ENCODE peak calls at places on chromosomes 2 and 18, in eight cellular contexts. P is CD8-positive, alpha-beta T cell; D is esophagus squamous epithelium; X is cardiac muscle cell; S is natural killer cell; Y is transverse colon; L is fibroblast of pulmonary artery; G is foreskin fibroblast. U is an unnamed sample.

GRCh38 chr2:85096616-85097015 is 36.6 kb upstream of the TCF7L1 start:
- DNase-seq in P (no peak), D (no peak), X (no peak), S (no peak), Y (no peak), L (no peak), G (no peak), U (no peak)

GRCh38 chr2:127084611-127085031 is 22.3 kb downstream of the BIN1 start:
- DNase-seq in P (peak; percentile 78), D (no peak), X (no peak), S (peak; percentile 44), Y (no peak), L (no peak), G (no peak), U (no peak)

GRCh38 chr2:173076557-173077345 is 1.1 kb downstream of the MAP3K20 start:
- DNase-seq in P (no peak), D (no peak), X (peak; percentile 47), S (no peak), Y (peak; percentile 28), L (peak; percentile 56), G (peak; percentile 66), U (peak; percentile 60)

GRCh38 chr2:177772529-177772928 is 300.0 kb downstream of the PDE11A start:
- DNase-seq in P (no peak), D (no peak), X (peak; percentile 48), S (no peak), Y (no peak), L (peak; percentile 56), G (peak; percentile 45), U (no peak)

GRCh38 chr2:238895901-238896600 is 48.2 kb downstream of the TWIST2 start:
- DNase-seq in P (no peak), D (no peak), X (no peak), S (no peak), Y (peak; percentile 58), L (peak; percentile 84), G (peak; percentile 98), U (peak; percentile 71)

GRCh38 chr2:10188211-10188610 is 65.7 kb downstream of the RRM2 start:
- DNase-seq in P (no peak), D (no peak), X (no peak), S (no peak), Y (no peak), L (peak; percentile 31), G (peak; percentile 31), U (no peak)

GRCh38 chr2:100104718-100105677 is 37.4 kb downstream of the AFF3 start:
- DNase-seq in P (peak; percentile 22), D (no peak), X (peak; percentile 78), S (no peak), Y (no peak), L (no peak), G (peak; percentile 32), U (peak; percentile 75)

GRCh38 chr2:70687461-70687795 is 80.6 kb downstream of the ADD2 start:
- DNase-seq in P (no peak), D (no peak), X (no peak), S (peak; percentile 2), Y (no peak), L (no peak), G (no peak), U (no peak)

GRCh38 chr18:79936641-79937040 is 14.8 kb downstream of the SLC66A2 start:
- DNase-seq in P (no peak), D (no peak), X (no peak), S (no peak), Y (peak; percentile 44), L (no peak), G (no peak), U (no peak)

GRCh38 chr2:1055014-1055595 is 104.5 kb downstream of the SNTG2 start:
- DNase-seq in P (no peak), D (no peak), X (no peak), S (no peak), Y (no peak), L (peak; percentile 72), G (peak; percentile 90), U (no peak)

DNA sequence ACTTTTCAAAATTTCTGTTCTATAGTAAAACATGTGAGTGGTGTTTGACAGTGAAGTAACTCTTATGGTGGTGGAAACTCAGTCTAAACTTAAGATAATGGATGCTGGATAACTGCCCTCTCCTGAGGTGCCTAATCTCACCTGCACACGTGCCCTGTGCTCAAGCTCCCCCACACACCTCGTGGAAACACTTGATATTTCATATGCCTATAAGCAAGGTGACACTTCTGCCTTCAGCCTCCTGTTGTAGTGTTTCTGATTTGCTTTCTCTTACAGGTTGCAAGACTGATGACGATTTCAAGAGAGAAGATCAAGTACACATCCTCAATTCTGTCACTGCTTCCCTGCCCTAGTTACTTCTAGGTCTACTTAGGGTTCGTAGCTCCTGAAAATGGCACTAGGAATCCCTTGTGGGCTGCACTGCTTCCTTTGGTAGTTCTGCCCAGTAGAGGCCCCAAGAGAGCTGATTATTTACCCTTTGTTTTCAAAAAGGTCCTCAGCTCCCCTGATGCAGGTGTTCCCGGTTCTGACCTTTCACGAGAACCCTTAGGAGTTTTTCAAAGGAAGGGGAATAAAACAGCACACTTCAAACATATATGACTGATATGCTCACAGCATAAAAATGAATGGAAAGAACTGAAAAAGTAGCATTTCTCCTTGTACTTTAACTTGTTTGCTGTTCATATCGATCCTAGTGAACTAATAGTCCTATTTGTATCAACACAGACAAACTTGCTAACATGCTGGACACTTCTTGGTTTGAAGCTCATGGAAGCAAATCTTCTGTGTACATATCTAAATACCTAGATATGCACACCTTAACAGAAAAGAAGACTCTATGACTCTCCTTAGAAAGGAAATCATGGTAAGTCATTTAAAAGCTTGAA is 6.7 kb downstream of the CAVIN2 start:
- DNase-seq in P (no peak), D (no peak), X (peak; percentile 28), S (no peak), Y (no peak), L (no peak), G (no peak), U (no peak)
- TF ChIP-seq CTCF in P (no peak), D (no peak), X (no peak), S (no peak), Y (no peak), L (no peak), G (no peak), U (no peak)

GRCh38 chr2:120456867-120457266 is 110.9 kb downstream of the INHBB start:
- DNase-seq in P (no peak), D (no peak), X (no peak), S (no peak), Y (no peak), L (no peak), G (no peak), U (no peak)
- TF ChIP-seq CTCF in P (no peak), D (no peak), X (no peak), S (no peak), Y (no peak), L (no peak), G (no peak), U (no peak)

DNA sequence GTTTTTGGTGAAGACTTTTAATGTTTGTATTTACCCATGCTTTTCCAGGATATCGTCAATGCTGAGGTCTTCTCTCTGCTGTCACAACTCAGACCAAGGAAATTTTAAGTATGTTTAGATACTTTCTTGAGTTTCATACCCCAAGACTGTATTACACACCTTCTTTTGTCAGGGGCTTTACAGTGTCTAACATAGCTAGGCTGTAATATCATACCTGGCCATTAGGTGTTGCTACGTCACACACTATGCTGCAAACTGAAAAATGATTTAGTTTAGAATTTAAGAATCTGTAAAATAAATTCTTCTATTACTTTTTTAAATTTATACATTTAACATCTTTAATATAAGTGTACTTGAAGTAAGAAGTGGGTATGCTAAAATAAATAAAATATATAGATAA is 358.4 kb upstream of the NRP2 start:
- DNase-seq in P (no peak), D (no peak), X (no peak), S (no peak), Y (no peak), L (peak; percentile 30), G (peak; percentile 38), U (no peak)
- TF ChIP-seq CTCF in P (no peak), D (peak; percentile 77), X (peak; percentile 60), S (no peak), Y (no peak), L (peak; percentile 59), G (peak; percentile 35), U (no peak)

GRCh38 chr2:36410681-36411080 is 55.1 kb downstream of the CRIM1 start:
- DNase-seq in P (no peak), D (no peak), X (no peak), S (no peak), Y (no peak), L (no peak), G (no peak), U (no peak)

GRCh38 chr2:36414307-36414706 is 58.7 kb downstream of the CRIM1 start:
- DNase-seq in P (no peak), D (no peak), X (no peak), S (no peak), Y (no peak), L (no peak), G (no peak), U (no peak)

GRCh38 chr2:36413218-36413617 is 57.6 kb downstream of the CRIM1 start:
- DNase-seq in P (no peak), D (no peak), X (no peak), S (no peak), Y (no peak), L (peak; percentile 71), G (peak; percentile 60), U (no peak)

GRCh38 chr2:36409971-36410370 is 54.4 kb downstream of the CRIM1 start:
- DNase-seq in P (no peak), D (no peak), X (no peak), S (no peak), Y (no peak), L (no peak), G (no peak), U (no peak)

DNA sequence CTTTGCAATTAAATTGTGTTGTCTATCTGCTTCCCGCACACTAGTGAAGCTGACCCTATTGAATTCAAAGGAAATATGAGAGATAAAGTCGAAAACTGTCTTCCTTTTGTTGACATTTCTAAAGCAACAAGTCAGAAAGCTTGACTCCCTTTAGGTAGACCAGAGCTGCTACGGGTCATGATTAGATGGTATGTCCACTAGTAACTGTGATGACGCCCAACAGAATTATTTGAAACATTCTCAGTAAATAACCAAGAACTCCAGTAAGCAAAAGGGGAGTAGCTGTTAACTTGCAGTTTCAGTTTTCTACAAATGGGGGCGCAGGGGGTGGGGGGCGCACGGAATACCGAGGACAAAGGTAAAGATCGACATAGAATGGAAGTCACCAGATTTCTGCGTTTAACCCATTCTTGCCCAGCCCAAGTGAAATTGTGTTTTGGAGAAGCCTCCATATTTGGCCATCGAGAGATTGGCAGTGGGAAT is 56.4 kb downstream of the CRIM1 start:
- DNase-seq in P (no peak), D (no peak), X (no peak), S (no peak), Y (no peak), L (peak; percentile 61), G (no peak), U (no peak)
- TF ChIP-seq CTCF in P (no peak), D (no peak), X (peak; percentile 5), S (no peak), Y (no peak), L (peak; percentile 10), G (no peak), U (no peak)

U was measured in nephron progenitor cell.